ENCODE peak calls at places on chromosomes 1 and 21, in five cellular contexts. H is body of pancreas, F is mammary epithelial cell, I is mucosa of descending colon, M is heart left ventricle. B is an unnamed sample.

GRCh38 chr1:8463144-8463927 is 145.4 kb downstream of the SLC45A1 start:
- DNase-seq in H (peak; percentile 47), F (no peak), I (peak; percentile 62), M (peak; percentile 50), B (no peak)

GRCh38 chr1:154714070-154714623 is 106.2 kb upstream of the ADAR start:
- DNase-seq in H (no peak), F (no peak), I (no peak), M (no peak), B (no peak)

GRCh38 chr1:24910751-24911650 is 19.1 kb downstream of the RUNX3 start:
- DNase-seq in H (no peak), F (no peak), I (peak; percentile 51), M (no peak), B (no peak)

GRCh38 chr1:40948741-40949528 is 30.6 kb upstream of the CTPS1 start:
- DNase-seq in H (peak; percentile 72), F (peak; percentile 76), I (peak; percentile 70), M (no peak), B (peak; percentile 66)

GRCh38 chr1:30887485-30888315 is 20.9 kb downstream of the SDC3 start:
- DNase-seq in H (no peak), F (no peak), I (no peak), M (no peak), B (no peak)

GRCh38 chr1:66532798-66533783 is 862 bp upstream of the SGIP1 start:
- DNase-seq in H (peak; percentile 12), F (no peak), I (no peak), M (peak; percentile 54), B (no peak)

GRCh38 chr1:14928412-14928811 is 225.1 kb upstream of the TMEM51 start:
- DNase-seq in H (no peak), F (no peak), I (no peak), M (no peak), B (no peak)

GRCh38 chr1:169877800-169878491 is 15.8 kb downstream of the SCYL3 start:
- DNase-seq in H (no peak), F (no peak), I (no peak), M (no peak), B (no peak)

GRCh38 chr1:1398677-1399186 is 403 bp downstream of the CCNL2 start:
- DNase-seq in H (no peak), F (no peak), I (no peak), M (no peak), B (no peak)

GRCh38 chr21:46347791-46348381 is 23.9 kb downstream of the PCNT start:
- DNase-seq in H (peak; percentile 81), F (no peak), I (no peak), M (peak; percentile 79), B (no peak)
- TF ChIP-seq CTCF in H (no peak), F (no peak), I (no peak), M (peak; percentile 30), B (no peak)

GRCh38 chr1:34115233-34115632 is 49.8 kb downstream of the CSMD2 start:
- DNase-seq in H (no peak), F (no peak), I (no peak), M (no peak), B (no peak)
- H3K9me3 ChIP-seq in H (peaks cover 9% of the 10 kb centered on the region), F (no peaks in the 10 kb centered on the region), I (peaks cover 17% of the 10 kb centered on the region), M (peaks cover 36% of the 10 kb centered on the region), B (no peaks in the 10 kb centered on the region)

DNA sequence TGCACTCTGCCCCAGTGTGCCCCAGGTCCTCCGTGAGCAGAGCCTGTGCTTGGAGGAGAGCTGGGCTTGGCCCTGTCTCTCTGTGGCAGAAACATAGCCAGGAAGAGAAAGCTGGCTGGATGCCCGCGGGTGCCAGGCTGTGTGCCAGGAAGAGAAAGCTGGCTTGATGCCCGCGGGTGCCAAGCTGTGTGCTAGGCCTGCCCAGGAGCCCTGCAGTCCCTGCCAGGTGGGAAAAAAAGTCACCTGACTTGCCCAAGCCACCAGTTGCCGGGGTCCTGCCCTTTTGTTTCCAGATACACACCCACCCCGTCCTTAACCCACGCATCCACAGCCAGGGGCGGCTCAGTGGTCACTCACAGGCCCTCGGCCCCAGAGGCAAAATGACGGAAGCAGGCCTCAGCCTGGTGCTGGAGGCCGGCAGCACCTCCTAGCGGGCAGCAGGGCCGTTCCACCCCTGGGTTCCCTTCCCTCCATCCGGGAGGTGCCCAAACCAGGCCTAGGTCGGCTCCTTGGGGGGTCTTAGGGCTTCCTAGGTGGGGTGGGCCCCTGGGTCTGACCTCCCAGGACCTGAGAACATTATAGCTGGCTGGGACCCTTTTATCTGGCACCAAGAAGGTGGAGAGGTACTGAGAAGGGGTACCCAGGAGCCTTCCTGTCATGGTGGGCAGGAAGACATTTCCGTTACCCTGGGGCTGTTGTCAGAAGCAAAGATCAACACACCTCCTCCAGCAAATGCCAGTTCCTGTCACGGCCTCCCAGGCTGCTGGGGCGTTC is 9.1 kb downstream of the ITGB2 start:
- DNase-seq in H (peak; percentile 89), F (peak; percentile 69), I (peak; percentile 94), M (peak; percentile 81), B (peak; percentile 78)
- TF ChIP-seq CTCF in H (peak; percentile 64), F (peak; percentile 82), I (peak; percentile 57), M (no peak), B (peak; percentile 27)

GRCh38 chr1:3984586-3984985 is 84.5 kb upstream of the C1orf174 start:
- DNase-seq in H (no peak), F (no peak), I (no peak), M (no peak), B (no peak)

GRCh38 chr1:3986686-3987218 is 86.7 kb upstream of the C1orf174 start:
- DNase-seq in H (no peak), F (no peak), I (no peak), M (no peak), B (no peak)

GRCh38 chr1:3981261-3981660 is 81.2 kb upstream of the C1orf174 start:
- DNase-seq in H (no peak), F (no peak), I (no peak), M (no peak), B (no peak)

GRCh38 chr1:3981746-3982505 is 81.9 kb upstream of the C1orf174 start:
- DNase-seq in H (peak; percentile 19), F (no peak), I (no peak), M (no peak), B (no peak)

DNA sequence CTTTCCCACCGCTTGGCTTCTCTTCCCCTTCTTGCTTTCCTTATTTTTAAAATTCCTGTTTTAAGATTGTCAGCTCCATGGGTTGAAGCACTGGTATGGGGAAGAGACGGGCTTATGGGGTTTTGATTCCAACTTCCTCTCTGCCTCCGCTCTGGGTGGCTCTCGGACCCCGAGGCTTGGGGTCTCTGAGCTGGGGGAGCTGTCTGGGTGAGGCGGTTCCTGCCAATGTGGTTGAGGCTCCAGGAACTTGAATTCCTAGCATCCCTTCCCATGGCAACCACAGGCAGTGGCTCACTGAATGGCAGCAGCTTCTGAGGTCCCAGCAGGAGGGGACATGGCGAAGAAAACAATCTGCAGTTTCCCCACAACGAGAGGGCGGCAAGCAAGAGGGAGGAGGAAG is 83.1 kb upstream of the C1orf174 start:
- DNase-seq in H (no peak), F (no peak), I (no peak), M (no peak), B (no peak)
- H3K9me3 ChIP-seq in H (no peaks in the 10 kb centered on the region), F (peaks cover 8% of the 10 kb centered on the region), I (no peaks in the 10 kb centered on the region), M (no peaks in the 10 kb centered on the region), B (peaks cover 2% of the 10 kb centered on the region)

DNA sequence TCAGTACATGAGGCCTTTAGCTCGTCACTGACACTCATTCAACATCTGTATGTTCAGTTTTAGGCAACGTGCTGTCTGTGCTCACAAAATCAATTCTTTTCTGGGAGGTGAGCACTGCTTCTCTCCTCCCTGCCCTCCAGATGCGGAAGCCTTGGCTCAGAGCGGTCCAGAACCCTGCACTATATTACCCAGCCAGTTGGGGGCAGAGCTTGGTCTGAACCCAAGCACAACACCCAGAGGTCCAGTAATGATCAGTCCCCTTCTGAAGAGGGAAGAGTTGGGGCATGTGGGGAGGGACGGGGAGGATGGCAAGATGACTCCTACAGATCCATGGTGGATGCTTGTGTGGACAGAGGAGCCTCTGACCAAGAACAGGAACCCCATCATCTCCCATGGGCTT is 5.6 kb upstream of the DSCAM start:
- DNase-seq in H (no peak), F (no peak), I (no peak), M (no peak), B (no peak)
- TF ChIP-seq CTCF in H (no peak), F (peak; percentile 39), I (no peak), M (no peak), B (no peak)

B was measured in lung.